ENCODE peak calls at places on chromosome 15, in ten cellular contexts. Y is activated naive CD4-positive, alpha-beta T cell; Q is stimulated activated CD4-positive, alpha-beta T cell treated with anti-CD3 and anti-CD28 coated beads, Interleukin-12 subunit alpha, Interleukin-12 subunit beta, amount 100 ng/mL, for 4 hours; G is brain pericyte; H is NCI-H446 treated with DMSO at 0.1 percent for 48 hours; V is KBM-7; M is NCI-H774; R is GM06990; I is body of pancreas; P is LoVo. O is an unnamed sample.

GRCh38 chr15:77266708-77267387 is 153.1 kb downstream of the PEAK1 start:
- DNase-seq in Y (no peak), I (no peak), Q (no peak), P (peak; percentile 16), M (no peak), V (no peak), H (no peak), R (no peak), G (peak; percentile 89), O (peak; percentile 77)

GRCh38 chr15:60718661-60719069 is 239.7 kb upstream of the ICE2 start:
- DNase-seq in H (no peak), I (no peak), P (no peak), G (no peak), R (no peak), Q (no peak), V (no peak), Y (no peak), M (no peak), O (no peak)

GRCh38 chr15:52097176-52097575 is 15.4 kb downstream of the BCL2L10 start:
- DNase-seq in Y (no peak), I (no peak), M (no peak), Q (no peak), R (no peak), V (no peak), G (no peak), P (peak; percentile 46), H (no peak), O (no peak)

GRCh38 chr15:81820236-81820635 is 225.6 kb downstream of the MEX3B start:
- DNase-seq in R (no peak), P (no peak), V (no peak), Q (no peak), I (no peak), G (no peak), Y (no peak), H (no peak), M (no peak), O (no peak)

GRCh38 chr15:81516461-81516860 is 142.4 kb upstream of the TMC3 start:
- DNase-seq in P (no peak), H (peak; percentile 20), V (no peak), G (no peak), Y (no peak), M (no peak), I (no peak), R (no peak), Q (no peak), O (no peak)

GRCh38 chr15:65532738-65533051 is 2.4 kb downstream of the HACD3 start:
- DNase-seq in V (no peak), P (peak; percentile 65), M (no peak), Y (no peak), Q (no peak), H (no peak), I (no peak), G (no peak), R (no peak), O (peak; percentile 59)

GRCh38 chr15:85609492-85609891 is 185.2 kb downstream of the KLHL25 start:
- DNase-seq in V (no peak), H (no peak), P (no peak), Q (no peak), M (no peak), Y (no peak), G (no peak), R (no peak), I (no peak), O (no peak)

GRCh38 chr15:88269371-88270062 is 13.0 kb upstream of the NTRK3 start:
- DNase-seq in H (peak; percentile 29), P (no peak), Y (no peak), G (no peak), R (no peak), Q (no peak), I (no peak), M (no peak), V (no peak), O (no peak)

GRCh38 chr15:96889734-96890480 is 559.4 kb downstream of the NR2F2 start:
- DNase-seq in R (no peak), I (no peak), M (no peak), H (no peak), Q (no peak), V (no peak), G (peak; percentile 2), Y (no peak), P (peak; percentile 16), O (peak; percentile 42)

GRCh38 chr15:61175024-61175423 is 54.1 kb downstream of the RORA start:
- DNase-seq in Q (no peak), H (no peak), G (no peak), P (no peak), Y (no peak), I (no peak), R (no peak), M (no peak), V (no peak), O (no peak)

GRCh38 chr15:52247032-52247431 is 48.6 kb downstream of the MYO5C start:
- DNase-seq in R (no peak), I (peak; percentile 27), H (no peak), Y (no peak), Q (no peak), M (no peak), P (no peak), G (no peak), V (peak; percentile 80), O (peak; percentile 87)

GRCh38 chr15:40093224-40093842 is 15.3 kb downstream of the BMF start:
- DNase-seq in M (no peak), H (no peak), Y (no peak), I (no peak), Q (no peak), G (no peak), R (no peak), P (no peak), V (no peak), O (no peak)

GRCh38 chr15:58393196-58393790 is 38.5 kb upstream of the LIPC start:
- DNase-seq in P (no peak), R (no peak), Y (no peak), G (no peak), I (no peak), M (no peak), V (no peak), Q (no peak), H (no peak), O (peak; percentile 73)

GRCh38 chr15:39145146-39145545 is 435.7 kb upstream of the THBS1 start:
- DNase-seq in Q (no peak), H (no peak), R (no peak), Y (no peak), I (no peak), P (no peak), G (no peak), V (no peak), M (no peak), O (no peak)

GRCh38 chr15:74541494-74542191 is 623 bp downstream of the ARID3B start:
- DNase-seq in I (peak; percentile 38), M (no peak), R (peak; percentile 54), Y (peak; percentile 2), Q (peak; percentile 50), G (no peak), V (peak; percentile 93), P (peak; percentile 36), H (no peak), O (peak; percentile 66)

GRCh38 chr15:41878355-41878699 is 15.5 kb downstream of the SPTBN5 start:
- DNase-seq in Y (no peak), M (no peak), P (no peak), R (no peak), H (no peak), V (no peak), I (no peak), G (no peak), Q (no peak), O (no peak)

GRCh38 chr15:74307827-74308642 is 59.4 kb downstream of the CYP11A1 start:
- DNase-seq in V (peak; percentile 58), I (peak; percentile 69), Q (no peak), Y (no peak), G (no peak), P (peak; percentile 71), H (peak; percentile 51), R (no peak), M (peak; percentile 59), O (peak; percentile 44)